ENCODE peak calls at places on chromosomes 11 and 22, in seven cellular contexts. D is SHP77; B is NCI-H82; A is mesendoderm; I is stimulated activated CD8-positive, alpha-beta memory T cell treated with anti-CD3 and anti-CD28 coated beads, Interleukin-15, amount 100 ng/mL, for 24 hours; J is HEK293T; Q is HT1080. O is an unnamed sample.

GRCh38 chr22:49929553-49929979 is 11.1 kb downstream of the CRELD2 start:
- DNase-seq in J (peak), I (peak), D (peak), Q (peak), B (peak), A (no peak), O (peak)

GRCh38 chr11:15942936-15943335 is 413.4 kb downstream of the SOX6 start:
- DNase-seq in J (no peak), A (peak), D (no peak), I (no peak), Q (no peak), B (no peak), O (no peak)

GRCh38 chr22:36873614-36874308 is 13.0 kb downstream of the NCF4 start:
- DNase-seq in B (peak), Q (peak), A (peak), I (no peak), J (peak), D (no peak), O (no peak)

GRCh38 chr22:45544588-45545170 is 42.0 kb downstream of the FBLN1 start:
- DNase-seq in J (no peak), B (no peak), I (no peak), Q (no peak), D (no peak), A (no peak), O (no peak)

GRCh38 chr11:131980878-131981668 is 610.7 kb downstream of the NTM start:
- DNase-seq in I (no peak), D (no peak), A (no peak), J (no peak), Q (no peak), B (peak), O (no peak)

GRCh38 chr11:112418438-112418837 is 157.8 kb upstream of the PLET1 start:
- DNase-seq in Q (no peak), A (no peak), B (no peak), D (no peak), J (no peak), I (no peak), O (no peak)

GRCh38 chr11:45658292-45658991 is 7.0 kb downstream of the CHST1 start:
- DNase-seq in A (peak), B (no peak), D (no peak), Q (peak), J (no peak), I (no peak), O (peak)

GRCh38 chr22:31393890-31394289 is 5.5 kb upstream of the DRG1 start:
- DNase-seq in I (no peak), B (no peak), A (no peak), D (no peak), Q (no peak), J (no peak), O (no peak)

GRCh38 chr11:30329150-30329940 is 6.4 kb downstream of the ARL14EP start:
- DNase-seq in J (no peak), D (no peak), Q (no peak), B (no peak), A (no peak), I (no peak), O (no peak)

GRCh38 chr11:102604875-102605274 is 20.3 kb downstream of the MMP20 start:
- DNase-seq in B (no peak), I (no peak), D (no peak), Q (no peak), A (peak), J (no peak), O (no peak)

GRCh38 chr11:43987384-43988039 is 45.1 kb downstream of the C11orf96 start:
- DNase-seq in A (peak), I (no peak), J (no peak), B (peak), D (no peak), Q (peak), O (no peak)

GRCh38 chr11:131688056-131688693 is 317.8 kb downstream of the NTM start:
- DNase-seq in A (peak), I (no peak), Q (peak), J (peak), B (peak), D (peak), O (peak)

GRCh38 chr11:71465054-71465453 is 12.1 kb downstream of the NADSYN1 start:
- DNase-seq in A (no peak), J (no peak), D (no peak), Q (no peak), I (no peak), B (no peak), O (no peak)

GRCh38 chr22:38267086-38267485 is 5.7 kb downstream of the TMEM184B start:
- DNase-seq in D (no peak), I (no peak), B (no peak), Q (peak), J (no peak), A (no peak), O (no peak)

GRCh38 chr11:82775736-82776346 is 42.2 kb upstream of the FAM181B start:
- DNase-seq in J (peak), D (peak), B (peak), Q (peak), I (no peak), A (peak), O (no peak)

GRCh38 chr11:79185351-79185750 is 255.5 kb downstream of the TENM4 start:
- DNase-seq in J (no peak), A (no peak), I (no peak), D (no peak), Q (no peak), B (no peak), O (no peak)

GRCh38 chr22:47423266-47423665 is 660.8 kb downstream of the TBC1D22A start:
- DNase-seq in D (no peak), J (no peak), Q (no peak), B (no peak), I (no peak), A (no peak), O (no peak)

GRCh38 chr11:118379497-118379896 is 20.1 kb downstream of the UBE4A start:
- DNase-seq in I (no peak), Q (no peak), J (no peak), A (no peak), B (peak), D (no peak), O (no peak)

GRCh38 chr11:2586793-2587131 is 113.0 kb downstream of the KCNQ1OT1 start:
- DNase-seq in A (no peak), Q (no peak), I (no peak), D (no peak), B (no peak), J (no peak), O (no peak)

GRCh38 chr11:119100246-119100959 is 1.2 kb downstream of the DPAGT1 start:
- DNase-seq in I (no peak), Q (peak), J (no peak), B (peak), D (peak), A (peak), O (no peak)

GRCh38 chr11:85947431-85948272 is 92.5 kb downstream of the CCDC83 start:
- DNase-seq in J (no peak), Q (peak), B (no peak), D (no peak), I (no peak), A (no peak), O (no peak)

GRCh38 chr11:24391165-24391564 is 105.7 kb upstream of the LUZP2 start:
- DNase-seq in D (no peak), Q (peak), B (no peak), I (no peak), J (no peak), A (peak), O (no peak)

GRCh38 chr11:2369896-2370295 is 7.2 kb upstream of the CD81 start:
- DNase-seq in D (no peak), J (no peak), B (no peak), A (no peak), I (no peak), Q (no peak), O (no peak)

GRCh38 chr22:24728790-24729637 is 45.5 kb downstream of the PIWIL3 start:
- DNase-seq in I (no peak), Q (no peak), A (no peak), B (no peak), D (peak), J (no peak), O (no peak)

GRCh38 chr22:20213833-20214708 is 54.0 kb downstream of the RTN4R start:
- DNase-seq in A (no peak), Q (no peak), B (no peak), J (no peak), I (no peak), D (no peak), O (no peak)

GRCh38 chr11:46669606-46670243 is 30.7 kb downstream of the ARHGAP1 start:
- DNase-seq in D (peak), A (peak), Q (no peak), I (no peak), J (no peak), B (peak), O (no peak)

GRCh38 chr11:57387284-57388030 is 3.0 kb downstream of the PRG2 start:
- DNase-seq in D (no peak), Q (peak), J (no peak), A (no peak), B (no peak), I (no peak), O (no peak)

GRCh38 chr11:11748706-11749365 is 92.9 kb upstream of the USP47 start:
- DNase-seq in I (no peak), D (no peak), B (no peak), Q (peak), J (no peak), A (no peak), O (no peak)

GRCh38 chr11:84901986-84902385 is 725.2 kb downstream of the DLG2 start:
- DNase-seq in A (no peak), I (no peak), Q (no peak), D (no peak), J (no peak), B (no peak), O (no peak)

GRCh38 chr22:49408102-49408836 is 419.4 kb downstream of the BRD1 start:
- DNase-seq in I (no peak), J (no peak), A (no peak), D (no peak), B (no peak), Q (no peak), O (no peak)

GRCh38 chr11:108923413-108923812 is 258.5 kb downstream of the DDX10 start:
- DNase-seq in I (no peak), J (no peak), D (no peak), Q (no peak), A (no peak), B (no peak), O (no peak)

GRCh38 chr11:61021661-61022212 is 50.3 kb downstream of the CD6 start:
- DNase-seq in B (no peak), I (peak), J (no peak), A (peak), Q (no peak), D (no peak), O (no peak)

O was measured in mesothelial cell of epicardium.